ENCODE peak calls at places on chromosomes 3 and 15, in four cellular contexts. Q, J, B and T are unnamed samples.

GRCh38 chr15:82858932-82859331 is 49.5 kb downstream of the WHAMM start:
- DNase-seq in Q (no peak), J (no peak), B (no peak), T (no peak)

GRCh38 chr3:11566916-11567315 is 76.8 kb downstream of the VGLL4 start:
- DNase-seq in Q (no peak), J (no peak), B (no peak), T (no peak)

GRCh38 chr3:105790534-105790933 is 78.3 kb downstream of the CBLB start:
- DNase-seq in Q (no peak), J (no peak), B (no peak), T (no peak)

GRCh38 chr3:57556459-57557087 is 499 bp downstream of the PDE12 start:
- DNase-seq in Q (no peak), J (peak), B (peak), T (peak)

GRCh38 chr15:51672100-51672731 is 9.1 kb upstream of the SCG3 start:
- DNase-seq in Q (no peak), J (no peak), B (no peak), T (no peak)

GRCh38 chr15:80601256-80601655 is 93.9 kb upstream of the ABHD17C start:
- DNase-seq in Q (no peak), J (no peak), B (no peak), T (no peak)

GRCh38 chr15:92616621-92617179 is 38.9 kb downstream of the FAM174B start:
- DNase-seq in Q (no peak), J (no peak), B (no peak), T (no peak)

GRCh38 chr3:16183601-16184270 is 9.3 kb downstream of the GALNT15 start:
- DNase-seq in Q (no peak), J (peak), B (no peak), T (no peak)

GRCh38 chr3:183114779-183115178 is 15.5 kb upstream of the MCCC1 start:
- DNase-seq in Q (no peak), J (no peak), B (no peak), T (no peak)

GRCh38 chr15:67967871-67968423 is 86.2 kb upstream of the PIAS1 start:
- DNase-seq in Q (no peak), J (peak), B (no peak), T (peak)